ENCODE peak calls at places on chromosomes 13 and 19, in nine cellular contexts. L, K, Z, H, T, C, I, O and N are unnamed samples.

GRCh38 chr13:79445968-79446645 is 34.8 kb upstream of the NDFIP2 start:
- DNase-seq in K (no peak), L (no peak), C (no peak), O (no peak), Z (no peak), I (no peak), T (no peak), H (no peak), N (no peak)

GRCh38 chr19:56309511-56310185 is 5.0 kb downstream of the ZSCAN5A start:
- DNase-seq in L (peak; percentile 81), H (no peak), C (peak; percentile 51), O (peak; percentile 58), I (no peak), T (peak; percentile 78), Z (no peak), K (no peak), N (peak; percentile 29)

GRCh38 chr13:87094646-87095045 is 576.5 kb upstream of the SLITRK5 start:
- DNase-seq in I (no peak), K (no peak), Z (no peak), L (no peak), O (peak; percentile 3), H (no peak), C (no peak), T (no peak), N (no peak)

GRCh38 chr13:98792321-98792720 is 39.8 kb upstream of the SLC15A1 start:
- DNase-seq in Z (no peak), H (no peak), C (peak; percentile 37), T (no peak), I (no peak), O (no peak), K (no peak), L (no peak), N (no peak)

GRCh38 chr13:84605927-84606326 is 723.7 kb upstream of the SLITRK1 start:
- DNase-seq in I (no peak), C (no peak), L (no peak), Z (no peak), K (no peak), O (no peak), T (no peak), H (no peak), N (no peak)

GRCh38 chr13:43154839-43155238 is 131.5 kb downstream of the DNAJC15 start:
- DNase-seq in L (no peak), Z (no peak), O (no peak), T (no peak), K (no peak), I (no peak), H (no peak), C (no peak), N (no peak)

GRCh38 chr19:16113727-16114126 is 2.0 kb downstream of the RAB8A start:
- DNase-seq in Z (no peak), K (no peak), L (no peak), H (no peak), I (no peak), O (no peak), T (no peak), C (no peak), N (no peak)

GRCh38 chr19:48780684-48781391 is 25.5 kb downstream of the FGF21 start:
- DNase-seq in C (no peak), O (peak; percentile 65), K (no peak), L (no peak), I (no peak), H (peak; percentile 81), T (no peak), Z (no peak), N (peak; percentile 29)

DNA sequence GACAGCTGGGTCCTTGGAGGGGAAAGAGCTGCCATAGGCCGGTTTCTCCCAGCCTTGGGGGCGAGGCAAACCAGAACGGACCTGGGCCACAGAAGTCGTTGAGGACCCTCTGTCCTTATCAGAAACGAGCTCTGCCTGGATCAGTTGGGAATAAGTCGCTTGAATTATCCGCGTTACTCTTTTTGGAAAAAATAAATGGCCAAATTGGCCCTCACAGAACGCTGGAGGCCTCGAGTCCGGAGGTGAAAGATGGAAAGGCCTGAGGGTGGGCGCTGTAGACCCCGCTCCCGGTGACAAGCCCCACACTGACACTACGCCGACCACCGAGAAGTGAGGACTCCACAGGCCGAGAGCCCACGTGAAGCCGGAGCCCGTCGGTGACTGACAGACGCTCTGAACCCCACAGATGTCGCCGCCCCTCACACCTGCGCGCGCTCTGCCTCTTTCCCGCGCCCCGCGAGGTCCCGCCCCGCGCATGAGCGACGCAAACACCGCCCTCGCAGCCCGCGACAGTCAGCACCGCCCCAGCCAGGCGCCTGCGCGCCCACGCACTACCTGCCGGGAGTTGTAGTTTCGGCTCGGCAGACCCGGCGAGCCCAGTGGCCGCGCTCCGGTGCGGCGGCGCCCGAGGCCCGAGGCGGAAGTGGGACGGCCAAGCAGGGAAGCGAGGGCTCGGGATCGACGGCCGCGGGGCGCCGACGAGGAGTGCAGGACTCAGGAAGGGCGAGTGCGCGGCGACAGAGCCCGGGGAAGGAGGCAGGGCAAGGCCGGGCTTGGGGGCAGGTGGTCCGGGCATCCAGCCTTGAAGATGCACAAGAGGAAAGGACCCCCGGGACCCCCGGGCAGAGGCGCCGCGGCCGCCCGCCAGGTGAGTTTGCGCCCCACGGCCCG is at the start of the genes BRME1 and CC2D1A:
- DNase-seq in C (peak; percentile 96), T (peak; percentile 98), O (peak; percentile 87), K (peak; percentile 93), I (peak; percentile 84), Z (peak; percentile 60), H (peak; percentile 94), L (peak; percentile 97), N (peak; percentile 94)
- H3K4me1 ChIP-seq in C (peaks cover 6% of the 10 kb centered on the region), T (peaks cover 8% of the 10 kb centered on the region), O (peaks cover 4% of the 10 kb centered on the region), K (peaks cover 19% of the 10 kb centered on the region), I (peaks cover 5% of the 10 kb centered on the region), Z (peaks cover 13% of the 10 kb centered on the region), H (peaks cover 20% of the 10 kb centered on the region), L (peaks cover 22% of the 10 kb centered on the region), N (peaks cover 14% of the 10 kb centered on the region)

GRCh38 chr19:2497186-2497585 is 21.3 kb downstream of the GADD45B start:
- DNase-seq in H (no peak), T (no peak), L (no peak), Z (no peak), K (no peak), C (no peak), I (no peak), O (no peak), N (no peak)

GRCh38 chr19:2494447-2495129 is 18.7 kb downstream of the GADD45B start:
- DNase-seq in I (no peak), C (peak; percentile 82), Z (peak; percentile 69), H (peak; percentile 66), L (peak; percentile 83), T (peak; percentile 89), O (peak; percentile 88), K (peak; percentile 86), N (peak; percentile 75)

GRCh38 chr19:2495130-2495641 is 19.3 kb downstream of the GADD45B start:
- DNase-seq in O (peak; percentile 70), K (peak; percentile 89), I (peak; percentile 72), L (peak; percentile 92), Z (peak; percentile 64), H (peak; percentile 93), C (peak; percentile 93), T (peak; percentile 94), N (peak; percentile 97)

GRCh38 chr19:2494084-2494446 is 18.1 kb downstream of the GADD45B start:
- DNase-seq in L (no peak), Z (no peak), I (no peak), K (no peak), C (no peak), O (peak; percentile 49), H (no peak), T (no peak), N (no peak)

GRCh38 chr19:2495651-2496316 is 19.9 kb downstream of the GADD45B start:
- DNase-seq in L (no peak), H (peak; percentile 67), C (peak; percentile 63), I (no peak), K (peak; percentile 77), T (no peak), Z (no peak), O (peak; percentile 47), N (peak; percentile 78)
- H3K4me3 ChIP-seq in L (peak overlapping the region; percentile 60), H (no peak overlapping the region), C (peak overlapping the region; percentile 47), I (peak overlapping the region; percentile 63), K (peak overlapping the region; percentile 65), T (peak overlapping the region; percentile 63), Z (peak overlapping the region; percentile 68), O (peak overlapping the region; percentile 7), N (peak overlapping the region; percentile 54)

GRCh38 chr13:85900521-85900920 is 101.3 kb upstream of the SLITRK6 start:
- DNase-seq in I (no peak), K (no peak), H (no peak), C (no peak), O (no peak), Z (no peak), T (no peak), L (no peak), N (no peak)

DNA sequence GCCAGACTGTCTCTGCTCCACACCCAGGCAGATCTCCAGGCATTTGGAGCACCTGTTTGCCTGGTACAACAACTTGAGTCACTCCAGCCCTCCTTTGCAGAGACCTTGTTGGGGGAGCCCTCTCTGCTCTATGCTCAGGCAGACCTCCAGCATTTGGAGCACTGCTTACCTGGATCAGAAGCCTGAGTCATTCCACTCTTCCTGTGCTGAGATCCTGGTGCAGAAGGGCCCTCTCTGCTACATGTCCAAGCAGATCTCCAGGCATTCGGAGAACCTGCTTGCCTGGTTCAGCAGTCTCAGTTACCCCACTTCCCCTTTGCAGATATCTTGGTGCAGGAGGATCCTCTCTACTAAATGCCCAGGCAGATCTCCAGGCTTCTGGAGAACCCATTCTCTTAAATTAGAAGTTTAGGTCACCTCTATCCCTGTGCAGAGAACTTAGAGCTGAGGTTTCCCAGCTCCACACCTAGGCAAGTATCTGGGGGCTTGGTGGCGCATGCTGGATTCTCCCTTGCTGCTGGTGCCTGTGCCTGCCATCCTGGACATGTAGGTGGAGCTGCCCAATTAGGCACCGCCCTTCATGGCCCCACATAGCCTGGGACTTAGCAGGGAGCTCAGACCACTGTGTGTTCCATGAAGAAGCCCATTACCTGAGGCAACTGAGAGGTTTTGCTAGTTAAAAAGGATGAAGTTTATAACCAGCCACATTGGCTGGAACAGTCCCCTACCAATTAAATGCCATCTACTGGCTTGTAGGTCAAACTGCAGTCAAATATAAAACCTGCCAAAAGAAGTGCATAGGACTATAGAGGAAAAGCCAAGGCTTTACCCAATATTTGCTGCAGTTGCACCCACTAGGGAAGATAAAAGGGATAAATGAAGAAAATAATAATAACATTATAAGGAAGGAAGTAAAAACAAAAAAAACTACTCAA is 97.6 kb upstream of the SLITRK6 start:
- DNase-seq in L (no peak), I (no peak), T (no peak), Z (no peak), H (no peak), C (no peak), O (no peak), K (no peak), N (no peak)
- TF ChIP-seq CTCF in L (no peak), I (no peak), T (no peak), Z (no peak), H (no peak), C (no peak), O (no peak), K (no peak), N (no peak)

GRCh38 chr19:4055209-4055552 is 11.5 kb downstream of the ZBTB7A start:
- DNase-seq in K (no peak), Z (no peak), T (no peak), L (no peak), H (no peak), I (no peak), O (no peak), C (no peak), N (no peak)
- H3K4me1 ChIP-seq in K (peaks cover 60% of the 10 kb centered on the region), Z (peaks cover 41% of the 10 kb centered on the region), T (peaks cover 54% of the 10 kb centered on the region), L (peaks cover 61% of the 10 kb centered on the region), H (peaks cover 27% of the 10 kb centered on the region), I (peaks cover 54% of the 10 kb centered on the region), O (no peaks in the 10 kb centered on the region), C (peaks cover 56% of the 10 kb centered on the region), N (peaks cover 18% of the 10 kb centered on the region)